ENCODE peak calls at places on chromosome 11, in eight cellular contexts. T is A549, O is transverse colon, K is stomach, M is esophagus muscularis mucosa, N is H1, P is upper lobe of left lung, Z is K562. X is an unnamed sample.

GRCh38 chr11:94830722-94831121 is 62.6 kb downstream of the AMOTL1 start:
- DNase-seq in T (no peak), M (no peak), P (no peak), K (no peak), O (no peak), Z (no peak), N (no peak), X (no peak)

GRCh38 chr11:125074511-125075241 is 11.6 kb downstream of the SLC37A2 start:
- DNase-seq in O (no peak), T (no peak), P (no peak), N (no peak), K (no peak), Z (peak; percentile 79), M (no peak), X (no peak)

GRCh38 chr11:45647329-45647728 is 18.1 kb downstream of the CHST1 start:
- DNase-seq in N (no peak), T (no peak), K (no peak), Z (no peak), P (no peak), O (no peak), M (no peak), X (no peak)

GRCh38 chr11:64791781-64792291 is 11.2 kb downstream of the MAP4K2 start:
- DNase-seq in N (no peak), O (no peak), K (no peak), P (peak; percentile 64), T (no peak), Z (no peak), M (no peak), X (no peak)

GRCh38 chr11:16804104-16804947 is 65.9 kb downstream of the C11orf58 start:
- DNase-seq in K (peak; percentile 40), T (no peak), Z (no peak), N (no peak), P (no peak), M (no peak), O (peak; percentile 64), X (no peak)

GRCh38 chr11:34192481-34193401 is 87.3 kb downstream of the NAT10 start:
- DNase-seq in O (peak; percentile 28), T (peak; percentile 78), P (no peak), N (no peak), K (peak; percentile 45), Z (no peak), M (no peak), X (peak; percentile 41)

GRCh38 chr11:122491486-122491885 is 164.0 kb upstream of the UBASH3B start:
- DNase-seq in M (no peak), T (no peak), K (no peak), Z (no peak), N (no peak), P (no peak), O (no peak), X (peak; percentile 6)

GRCh38 chr11:17505146-17505545 is 28.5 kb upstream of the ABCC8 start:
- DNase-seq in K (no peak), M (no peak), O (no peak), P (no peak), Z (no peak), N (no peak), T (no peak), X (no peak)

GRCh38 chr11:133011604-133012003 is 520.7 kb downstream of the OPCML start:
- DNase-seq in O (no peak), K (no peak), M (no peak), N (no peak), P (no peak), T (no peak), Z (no peak), X (no peak)

GRCh38 chr11:76667856-76668255 is 2.7 kb downstream of the LRRC32 start:
- DNase-seq in K (no peak), M (no peak), P (no peak), Z (no peak), T (no peak), O (peak; percentile 6), N (no peak), X (no peak)

GRCh38 chr11:58334708-58335107 is 24.2 kb downstream of the OR5B17 start:
- DNase-seq in K (no peak), M (no peak), N (no peak), Z (no peak), T (no peak), O (no peak), P (no peak), X (no peak)

GRCh38 chr11:107821199-107821926 is 37.2 kb downstream of the SLC35F2 start:
- DNase-seq in M (no peak), O (no peak), T (no peak), K (no peak), P (no peak), Z (no peak), N (no peak), X (no peak)

GRCh38 chr11:46279393-46280099 is 2.1 kb downstream of the CREB3L1 start:
- DNase-seq in T (no peak), M (no peak), O (peak; percentile 65), K (peak; percentile 58), Z (peak; percentile 48), P (no peak), N (no peak), X (no peak)

GRCh38 chr11:5968394-5968793 is at the start of gene OR56A5:
- DNase-seq in N (no peak), P (no peak), T (no peak), O (no peak), M (no peak), K (no peak), Z (no peak), X (no peak)

GRCh38 chr11:74162688-74163467 is 7.9 kb downstream of the C2CD3 start:
- DNase-seq in Z (no peak), T (no peak), K (no peak), O (no peak), N (no peak), P (no peak), M (no peak), X (no peak)

GRCh38 chr11:2330696-2331095 is 28.9 kb downstream of the TSPAN32 start:
- DNase-seq in M (no peak), K (no peak), T (no peak), Z (no peak), N (no peak), O (no peak), P (no peak), X (no peak)

GRCh38 chr11:37973926-37974325 is 1375.9 kb upstream of the RAG2 start:
- DNase-seq in P (no peak), T (no peak), Z (no peak), M (no peak), N (no peak), O (no peak), K (no peak), X (no peak)

DNA sequence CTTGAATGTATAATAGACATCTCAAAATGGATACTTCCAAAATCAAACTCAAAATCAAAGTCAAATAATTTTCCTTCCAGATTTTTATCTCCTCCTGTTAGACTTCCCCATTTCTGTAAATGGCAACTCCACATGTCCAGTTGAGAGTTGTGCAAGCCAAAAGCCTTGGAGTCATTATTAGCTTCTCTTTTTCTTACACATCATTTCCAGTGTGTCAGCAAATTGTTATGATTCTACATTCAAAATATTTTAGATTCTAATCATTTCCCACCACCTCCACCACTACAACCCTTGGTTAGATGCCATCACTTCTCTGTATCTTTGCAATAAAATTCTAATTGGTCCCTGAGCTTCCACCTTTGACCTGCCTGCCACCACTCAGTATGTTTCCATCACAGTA is 155.7 kb downstream of the CNTN5 start:
- DNase-seq in Z (no peak), M (no peak), T (no peak), K (no peak), N (no peak), P (no peak), O (no peak), X (no peak)
- H3K9me3 ChIP-seq in Z (no peaks in the 10 kb centered on the region), M (no peaks in the 10 kb centered on the region), T (no peaks in the 10 kb centered on the region), K (no peaks in the 10 kb centered on the region), N (no peaks in the 10 kb centered on the region), P (no peaks in the 10 kb centered on the region), O (no peaks in the 10 kb centered on the region), X (no peaks in the 10 kb centered on the region)

DNA sequence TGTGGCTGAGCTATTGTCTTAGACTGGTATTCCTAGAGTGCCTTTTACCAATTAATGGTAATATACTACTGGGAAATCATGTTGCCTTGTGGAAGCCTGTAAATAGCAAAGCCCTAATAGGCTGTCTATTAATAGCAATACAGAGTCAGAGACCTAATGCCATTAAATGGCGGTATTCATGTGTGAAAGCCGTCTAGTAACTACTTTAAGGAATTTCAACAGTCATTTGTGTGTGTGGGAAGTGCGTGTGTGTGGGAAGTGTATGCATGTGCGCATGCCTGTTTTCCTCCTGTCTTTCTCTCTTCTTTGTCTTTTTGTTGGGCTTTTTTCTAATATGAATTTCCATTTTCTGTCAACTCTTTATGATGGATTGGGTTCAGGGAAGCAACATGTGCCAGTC is 276.7 kb downstream of the FAT3 start:
- DNase-seq in N (no peak), O (no peak), P (no peak), M (no peak), K (no peak), Z (no peak), T (no peak), X (no peak)
- TF ChIP-seq EP300 in N (no peak), O (no peak), P (no peak), M (no peak), K (no peak), Z (no peak), T (no peak), X (no peak)

GRCh38 chr11:114615448-114616361 is 20.1 kb upstream of the NXPE4 start:
- DNase-seq in M (peak; percentile 39), Z (no peak), T (no peak), O (no peak), P (no peak), N (no peak), K (no peak), X (no peak)
- H3K9me3 ChIP-seq in M (no peaks in the 10 kb centered on the region), Z (peaks cover 17% of the 10 kb centered on the region), T (no peaks in the 10 kb centered on the region), O (no peaks in the 10 kb centered on the region), P (no peaks in the 10 kb centered on the region), N (peaks cover 24% of the 10 kb centered on the region), K (peaks cover 8% of the 10 kb centered on the region), X (no peaks in the 10 kb centered on the region)

GRCh38 chr11:118274184-118274583 is 10.1 kb upstream of the MPZL2 start:
- DNase-seq in T (no peak), P (no peak), M (no peak), O (no peak), K (no peak), N (no peak), Z (no peak), X (no peak)
- TF ChIP-seq EP300 in T (no peak), P (no peak), M (no peak), O (no peak), K (no peak), N (no peak), Z (no peak), X (no peak)

DNA sequence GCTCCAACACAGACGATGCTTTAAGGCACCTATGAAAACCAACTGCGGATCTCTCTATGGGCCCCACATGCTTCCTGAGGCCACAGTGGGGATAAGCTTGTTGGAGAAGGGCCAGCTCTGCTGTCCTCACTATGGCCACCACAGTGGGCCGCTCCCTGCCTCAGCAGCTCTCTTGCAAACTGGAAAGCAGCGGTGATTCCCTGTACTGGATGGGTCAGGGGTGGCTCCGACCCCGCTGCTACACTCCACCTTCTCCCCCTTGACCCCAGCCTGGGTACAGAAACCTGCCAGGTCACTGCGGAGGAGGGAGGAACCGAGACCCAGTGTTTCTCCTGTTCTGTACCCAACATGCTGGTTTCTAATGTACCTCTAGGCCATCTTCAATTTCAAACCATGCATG is 403.9 kb downstream of the CTTN start:
- DNase-seq in M (no peak), K (no peak), Z (no peak), P (no peak), O (no peak), T (no peak), N (no peak), X (no peak)
- H3K9me3 ChIP-seq in M (no peaks in the 10 kb centered on the region), K (no peaks in the 10 kb centered on the region), Z (no peaks in the 10 kb centered on the region), P (no peaks in the 10 kb centered on the region), O (no peaks in the 10 kb centered on the region), T (no peaks in the 10 kb centered on the region), N (no peaks in the 10 kb centered on the region), X (peaks cover 4% of the 10 kb centered on the region)

X was measured in tibial nerve.